ENCODE peak calls at places on chromosomes 11 and 22, in nine cellular contexts. O, H, P, N, G, E, F, Q and I are unnamed samples.

GRCh38 chr11:31763296-31763695 is 47.8 kb downstream of the PAX6 start:
- DNase-seq in O (no peak), H (no peak), P (no peak), N (no peak), G (no peak), E (no peak), F (no peak), Q (no peak), I (peak)

GRCh38 chr11:85752201-85752889 is 58.6 kb downstream of the SYTL2 start:
- DNase-seq in O (peak), H (no peak), P (no peak), N (no peak), G (no peak), E (peak), F (no peak), Q (no peak), I (no peak)

GRCh38 chr11:110777765-110778164 is 65.5 kb upstream of the ARHGAP20 start:
- DNase-seq in O (no peak), H (no peak), P (no peak), N (peak), G (peak), E (no peak), F (no peak), Q (no peak), I (peak)

GRCh38 chr11:34565417-34566208 is 52.0 kb upstream of the ELF5 start:
- DNase-seq in O (no peak), H (peak), P (no peak), N (no peak), G (no peak), E (peak), F (no peak), Q (no peak), I (peak)

GRCh38 chr11:116693206-116694016 is 79.4 kb downstream of the BUD13 start:
- DNase-seq in O (no peak), H (no peak), P (no peak), N (no peak), G (no peak), E (peak), F (no peak), Q (no peak), I (no peak)

GRCh38 chr11:44561275-44561781 is 4.1 kb upstream of the CD82 start:
- DNase-seq in O (no peak), H (no peak), P (no peak), N (peak), G (peak), E (no peak), F (no peak), Q (no peak), I (no peak)

GRCh38 chr22:49470741-49471134 is 356.9 kb downstream of the BRD1 start:
- DNase-seq in O (no peak), H (no peak), P (no peak), N (no peak), G (no peak), E (no peak), F (no peak), Q (no peak), I (no peak)

GRCh38 chr11:445765-446588 is 4.1 kb upstream of the PTDSS2 start:
- DNase-seq in O (no peak), H (no peak), P (no peak), N (no peak), G (no peak), E (no peak), F (peak), Q (no peak), I (no peak)

GRCh38 chr22:40451230-40451629 is 80.8 kb downstream of the SGSM3 start:
- DNase-seq in O (peak), H (no peak), P (no peak), N (no peak), G (no peak), E (no peak), F (no peak), Q (peak), I (no peak)

GRCh38 chr11:83002047-83002446 is 69.7 kb downstream of the RAB30 start:
- DNase-seq in O (no peak), H (no peak), P (no peak), N (no peak), G (peak), E (no peak), F (no peak), Q (no peak), I (no peak)

GRCh38 chr11:121655481-121656332 is 202.9 kb upstream of the SORL1-AS1 start:
- DNase-seq in O (peak), H (peak), P (peak), N (peak), G (peak), E (peak), F (peak), Q (peak), I (peak)

GRCh38 chr11:70068950-70069349 is 9.2 kb upstream of the ANO1 start:
- DNase-seq in O (no peak), H (no peak), P (no peak), N (no peak), G (no peak), E (no peak), F (no peak), Q (no peak), I (no peak)
- H3K4me3 ChIP-seq in O (no peak), H (no peak), P (no peak), N (no peak), G (no peak), E (no peak), F (no peak), Q (no peak), I (no peak)

DNA sequence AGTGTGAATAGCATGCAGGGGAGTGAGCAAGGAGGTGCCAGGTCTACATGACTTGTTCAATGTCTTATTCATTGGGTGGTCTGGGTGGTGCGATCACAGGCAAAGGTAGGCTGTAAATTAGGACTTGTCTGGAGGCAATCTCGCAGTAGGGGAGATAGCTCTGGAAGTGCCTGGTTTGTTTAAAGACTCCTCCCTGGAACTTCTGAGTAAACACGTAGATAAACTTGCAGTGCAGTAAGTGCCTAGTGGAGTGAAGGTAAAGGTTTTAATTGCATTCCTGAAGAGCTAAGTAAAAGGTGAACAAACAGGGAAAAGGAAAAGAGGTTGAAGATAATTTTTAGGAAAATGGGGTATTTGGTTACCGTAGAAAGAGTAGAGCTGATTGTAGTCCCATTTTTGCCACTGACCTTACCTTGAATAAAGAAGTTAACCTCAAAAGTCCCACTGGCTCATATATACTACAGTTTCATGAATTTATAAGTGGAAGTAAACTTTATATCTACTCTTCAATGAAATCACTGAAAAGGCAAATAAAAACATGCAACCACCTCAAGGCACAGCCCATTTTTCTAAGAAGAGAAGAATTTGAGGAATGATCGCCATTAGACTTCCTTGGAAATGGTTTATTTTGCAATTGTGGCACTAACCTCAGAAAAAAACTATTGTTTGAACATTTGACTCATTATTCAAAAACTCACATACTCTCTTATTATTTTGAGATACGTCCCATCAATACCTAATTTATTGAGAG is 44.3 kb downstream of the AASDHPPT start:
- DNase-seq in O (no peak), H (peak), P (no peak), N (no peak), G (no peak), E (no peak), F (no peak), Q (no peak), I (no peak)
- H3K27ac ChIP-seq in O (no peak), H (no peak), P (no peak), N (no peak), G (no peak), E (no peak), F (no peak), Q (no peak), I (no peak)

GRCh38 chr11:94400839-94401772 is at the start of gene GPR83:
- DNase-seq in O (no peak), H (peak), P (no peak), N (peak), G (peak), E (no peak), F (no peak), Q (peak), I (peak)
- H3K4me3 ChIP-seq in O (no peak), H (peak), P (peak), N (peak), G (peak), E (no peak), F (peak), Q (peak), I (peak)

GRCh38 chr22:26428515-26429457 is at the start of gene ASPHD2:
- DNase-seq in O (peak), H (peak), P (peak), N (peak), G (peak), E (peak), F (peak), Q (peak), I (peak)

GRCh38 chr22:26431151-26431995 is 2.3 kb downstream of the ASPHD2 start:
- DNase-seq in O (no peak), H (no peak), P (no peak), N (no peak), G (no peak), E (no peak), F (no peak), Q (no peak), I (peak)

GRCh38 chr22:26432619-26433311 is 3.7 kb downstream of the ASPHD2 start:
- DNase-seq in O (no peak), H (no peak), P (no peak), N (no peak), G (no peak), E (no peak), F (no peak), Q (no peak), I (no peak)

GRCh38 chr22:26429458-26430238 is 588 bp downstream of the ASPHD2 start:
- DNase-seq in O (no peak), H (no peak), P (no peak), N (no peak), G (no peak), E (no peak), F (no peak), Q (no peak), I (no peak)

GRCh38 chr22:26430600-26430999 is 1.5 kb downstream of the ASPHD2 start:
- DNase-seq in O (no peak), H (no peak), P (no peak), N (no peak), G (no peak), E (no peak), F (no peak), Q (no peak), I (no peak)
- H3K27ac ChIP-seq in O (no peak), H (no peak), P (no peak), N (no peak), G (no peak), E (no peak), F (no peak), Q (no peak), I (no peak)

GRCh38 chr11:94740975-94741707 is 27.0 kb upstream of the AMOTL1 start:
- DNase-seq in O (no peak), H (peak), P (no peak), N (peak), G (peak), E (peak), F (peak), Q (no peak), I (peak)
- H3K4me3 ChIP-seq in O (no peak), H (peak), P (peak), N (peak), G (peak), E (peak), F (peak), Q (peak), I (peak)

GRCh38 chr11:119567667-119568582 is 145.0 kb upstream of the THY1 start:
- DNase-seq in O (no peak), H (peak), P (peak), N (peak), G (peak), E (peak), F (no peak), Q (no peak), I (peak)

GRCh38 chr11:119566299-119566698 is 143.3 kb upstream of the THY1 start:
- DNase-seq in O (no peak), H (no peak), P (no peak), N (no peak), G (no peak), E (no peak), F (no peak), Q (no peak), I (no peak)

GRCh38 chr11:119572481-119573424 is 149.8 kb upstream of the THY1 start:
- DNase-seq in O (no peak), H (no peak), P (no peak), N (no peak), G (no peak), E (no peak), F (no peak), Q (no peak), I (no peak)

GRCh38 chr11:119573858-119574257 is 150.9 kb upstream of the THY1 start:
- DNase-seq in O (no peak), H (no peak), P (no peak), N (no peak), G (no peak), E (no peak), F (no peak), Q (no peak), I (no peak)

DNA sequence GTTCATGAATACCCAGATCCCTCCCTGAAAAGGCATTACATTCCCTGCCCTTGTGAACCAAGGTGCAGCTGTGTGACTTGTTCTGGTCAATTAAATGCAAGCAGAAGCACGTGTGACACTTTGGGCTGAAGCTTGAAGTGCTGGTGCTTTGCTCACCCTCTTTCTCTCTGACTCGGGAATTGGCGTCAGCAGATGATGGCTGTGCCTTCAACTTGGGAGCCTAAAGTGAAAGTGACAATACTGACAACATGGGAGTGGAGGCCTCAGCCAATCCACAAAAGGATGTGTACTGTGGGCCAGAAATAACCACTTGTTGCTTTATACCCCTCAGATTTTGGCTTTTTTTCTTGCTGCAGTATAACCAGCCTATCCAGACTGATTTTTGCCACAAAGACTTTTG is 148.3 kb upstream of the THY1 start:
- DNase-seq in O (no peak), H (no peak), P (no peak), N (no peak), G (no peak), E (no peak), F (no peak), Q (no peak), I (no peak)
- H3K27ac ChIP-seq in O (no peak), H (no peak), P (no peak), N (no peak), G (no peak), E (no peak), F (no peak), Q (peak), I (no peak)

GRCh38 chr11:12724301-12725046 is 50.3 kb downstream of the TEAD1 start:
- DNase-seq in O (no peak), H (peak), P (peak), N (peak), G (peak), E (peak), F (peak), Q (peak), I (peak)
- H3K4me3 ChIP-seq in O (no peak), H (peak), P (no peak), N (no peak), G (no peak), E (no peak), F (no peak), Q (no peak), I (peak)

DNA sequence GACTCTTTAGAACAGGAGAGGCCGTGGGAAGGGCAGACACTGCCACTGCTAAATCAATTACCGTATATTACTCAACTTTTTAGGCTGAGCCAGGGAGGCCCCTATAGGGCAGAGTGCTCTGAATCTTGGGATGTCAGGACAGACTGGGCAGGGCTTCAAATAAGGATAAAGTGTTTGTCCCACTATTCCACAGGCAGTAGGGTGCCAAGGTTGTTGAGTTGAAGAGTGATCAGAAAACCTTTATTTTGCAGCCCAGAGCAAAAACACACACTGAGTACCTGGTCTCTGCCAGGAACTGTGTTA is 1.6 kb upstream of the B4GAT1 start:
- DNase-seq in O (no peak), H (no peak), P (no peak), N (no peak), G (no peak), E (peak), F (no peak), Q (no peak), I (no peak)
- H3K27ac ChIP-seq in O (no peak), H (no peak), P (no peak), N (no peak), G (no peak), E (peak), F (peak), Q (no peak), I (no peak)